ENCODE peak calls at places on chromosome 20, in four cellular contexts. D is adrenal gland; F is transverse colon; G is CD8-positive, alpha-beta T cell. W is an unnamed sample.
A peak's percentile ranks its signal among the peaks of the same experiment; 100 is the strongest.

GRCh38 chr20:20276806-20277530 is 90.9 kb upstream of the INSM1 start:
- DNase-seq in D (no peak), F (no peak), G (no peak), W (no peak)

GRCh38 chr20:39993737-39994136 is 695.3 kb downstream of the MAFB start:
- DNase-seq in D (peak; percentile 38), F (no peak), G (no peak), W (no peak)

GRCh38 chr20:37007898-37008649 is 56.6 kb upstream of the SAMHD1 start:
- DNase-seq in D (no peak), F (no peak), G (peak; percentile 57), W (no peak)

GRCh38 chr20:58854638-58855471 is 2.3 kb downstream of the GNAS start:
- DNase-seq in D (no peak), F (no peak), G (no peak), W (peak; percentile 18)

GRCh38 chr20:63568170-63568981 is 5.7 kb downstream of the HELZ2 start:
- DNase-seq in D (no peak), F (no peak), G (no peak), W (peak; percentile 65)

GRCh38 chr20:61259741-61260140 is 7.7 kb downstream of the CDH4 start:
- DNase-seq in D (no peak), F (no peak), G (no peak), W (no peak)

GRCh38 chr20:47675190-47676142 is 109.8 kb downstream of the SULF2 start:
- DNase-seq in D (no peak), F (no peak), G (no peak), W (no peak)

GRCh38 chr20:60240986-60241385 is 282.8 kb downstream of the CDH26 start:
- DNase-seq in D (no peak), F (no peak), G (no peak), W (no peak)

GRCh38 chr20:61917459-61917858 is 148.2 kb downstream of the TAF4 start:
- DNase-seq in D (no peak), F (no peak), G (no peak), W (no peak)

GRCh38 chr20:6780414-6780813 is 12.9 kb downstream of the BMP2 start:
- DNase-seq in D (no peak), F (no peak), G (no peak), W (peak; percentile 41)

GRCh38 chr20:33790571-33790970 is 20.6 kb upstream of the CHMP4B start:
- DNase-seq in D (no peak), F (peak; percentile 88), G (no peak), W (peak; percentile 86)

GRCh38 chr20:63767886-63768285 is 28.3 kb downstream of the SLC2A4RG start:
- DNase-seq in D (no peak), F (no peak), G (no peak), W (no peak)

GRCh38 chr20:32664352-32665159 is 9.2 kb downstream of the C20orf203 start:
- DNase-seq in D (no peak), F (no peak), G (no peak), W (no peak)

GRCh38 chr20:38671186-38671585 is 53.1 kb upstream of the SLC32A1 start:
- DNase-seq in D (no peak), F (no peak), G (no peak), W (no peak)

GRCh38 chr20:43508106-43508505 is 609 bp downstream of the L3MBTL1 start:
- DNase-seq in D (no peak), F (peak; percentile 16), G (no peak), W (no peak)

GRCh38 chr20:17616480-17617211 is 46.8 kb downstream of the DSTN start:
- DNase-seq in D (peak; percentile 27), F (peak; percentile 5), G (peak; percentile 47), W (no peak)

GRCh38 chr20:44659931-44660330 is 8.4 kb upstream of the ADA start:
- DNase-seq in D (no peak), F (no peak), G (no peak), W (no peak)

GRCh38 chr20:19368351-19368750 is 155.9 kb downstream of the SLC24A3 start:
- DNase-seq in D (no peak), F (no peak), G (no peak), W (no peak)

GRCh38 chr20:56043227-56043626 is 37.9 kb upstream of the CBLN4 start:
- DNase-seq in D (no peak), F (no peak), G (no peak), W (no peak)

GRCh38 chr20:43404880-43405279 is 52.8 kb upstream of the SRSF6 start:
- DNase-seq in D (no peak), F (no peak), G (no peak), W (no peak)

GRCh38 chr20:63029358-63030121 is 22.8 kb upstream of the BHLHE23 start:
- DNase-seq in D (no peak), F (no peak), G (no peak), W (peak; percentile 2)

GRCh38 chr20:61701802-61702201 is 363.9 kb downstream of the TAF4 start:
- DNase-seq in D (no peak), F (no peak), G (no peak), W (no peak)

GRCh38 chr20:58906894-58907293 is 54.4 kb downstream of the GNAS start:
- DNase-seq in D (no peak), F (no peak), G (no peak), W (no peak)

GRCh38 chr20:48536206-48536605 is 291.6 kb downstream of the PREX1 start:
- DNase-seq in D (no peak), F (no peak), G (no peak), W (no peak)

GRCh38 chr20:64025101-64025825 is 10.7 kb upstream of the C20orf204 start:
- DNase-seq in D (no peak), F (no peak), G (no peak), W (no peak)

GRCh38 chr20:36785308-36785707 is 11.7 kb upstream of the DSN1 start:
- DNase-seq in D (no peak), F (no peak), G (no peak), W (no peak)

GRCh38 chr20:17653835-17654648 is 28.0 kb downstream of the RRBP1 start:
- DNase-seq in D (no peak), F (no peak), G (no peak), W (no peak)

DNA sequence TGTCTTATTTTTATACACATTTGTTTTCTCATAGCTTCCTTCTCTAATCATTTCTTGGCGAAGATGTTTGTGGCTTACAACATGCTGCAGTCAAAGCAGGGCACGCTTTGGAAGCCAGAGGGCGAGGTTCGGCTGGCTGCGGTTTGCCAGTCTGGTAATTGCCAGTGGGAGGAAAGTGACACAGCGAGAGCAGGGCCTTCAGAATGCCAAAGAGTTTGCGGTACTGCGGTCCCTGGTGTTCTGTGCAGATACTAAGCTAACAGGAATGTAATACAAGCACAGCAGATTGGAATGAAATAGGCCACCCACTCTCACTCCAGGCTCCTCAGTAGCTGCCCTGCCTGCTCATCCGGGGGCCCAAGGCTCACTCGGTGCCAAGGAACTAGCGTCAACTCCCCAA is 58.7 kb upstream of the TGM3 start:
- DNase-seq in D (no peak), F (peak; percentile 34), G (no peak), W (peak; percentile 64)
- TF ChIP-seq CTCF in D (peak; percentile 25), F (no peak), G (no peak), W (no peak)

GRCh38 chr20:53003420-53003819 is 31.3 kb downstream of the TSHZ2 start:
- DNase-seq in D (no peak), F (no peak), G (no peak), W (no peak)
- H3K4me1 ChIP-seq in D (peaks cover 51% of the 10 kb centered on the region), F (no peaks in the 10 kb centered on the region), G (peaks cover 36% of the 10 kb centered on the region), W (no peaks in the 10 kb centered on the region)

DNA sequence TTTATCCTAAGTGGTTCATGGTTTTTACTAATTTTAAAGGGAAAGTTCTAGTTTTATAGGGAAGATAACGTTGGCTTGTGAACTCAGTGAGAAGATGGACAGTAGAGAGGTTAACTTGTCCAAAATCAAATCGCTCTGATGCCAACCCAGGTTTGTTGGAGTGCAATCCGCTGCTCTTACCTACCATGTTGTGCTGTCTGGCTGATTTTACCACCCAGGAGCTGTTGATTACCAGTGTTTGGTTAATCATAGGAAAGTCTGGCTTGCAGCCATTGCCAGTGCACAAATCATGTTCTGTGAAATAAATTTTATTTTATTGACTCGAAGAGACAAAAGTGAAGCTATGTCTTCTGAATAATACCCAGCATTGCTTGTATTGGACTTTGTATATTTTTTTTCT is 92.4 kb downstream of the PLCB4 start:
- DNase-seq in D (no peak), F (no peak), G (no peak), W (no peak)
- H3K4me3 ChIP-seq in D (no peak overlapping the region), F (no peak overlapping the region), G (no peak overlapping the region), W (no peak overlapping the region)

DNA sequence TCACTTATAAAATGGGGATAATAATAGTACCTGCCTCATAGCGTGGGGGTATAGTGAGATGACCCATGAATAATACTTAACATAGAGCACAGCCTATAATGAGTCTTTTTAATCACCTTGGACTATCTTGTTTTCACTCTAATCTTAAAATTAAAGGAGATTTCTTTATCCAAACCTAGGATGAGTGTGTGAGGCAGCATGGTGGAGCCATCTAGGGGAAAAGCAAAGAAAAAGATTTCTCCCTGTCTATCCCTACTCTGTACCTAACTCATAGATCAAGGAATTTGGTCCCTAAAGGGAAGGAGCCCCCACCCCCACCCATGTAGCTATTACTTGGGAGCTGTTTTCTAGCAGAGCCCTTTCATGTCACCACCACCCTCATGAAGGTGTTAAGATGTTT is 45.2 kb upstream of the PAK5 start:
- DNase-seq in D (no peak), F (no peak), G (no peak), W (no peak)
- TF ChIP-seq CTCF in D (peak; percentile 20), F (no peak), G (no peak), W (no peak)

DNA sequence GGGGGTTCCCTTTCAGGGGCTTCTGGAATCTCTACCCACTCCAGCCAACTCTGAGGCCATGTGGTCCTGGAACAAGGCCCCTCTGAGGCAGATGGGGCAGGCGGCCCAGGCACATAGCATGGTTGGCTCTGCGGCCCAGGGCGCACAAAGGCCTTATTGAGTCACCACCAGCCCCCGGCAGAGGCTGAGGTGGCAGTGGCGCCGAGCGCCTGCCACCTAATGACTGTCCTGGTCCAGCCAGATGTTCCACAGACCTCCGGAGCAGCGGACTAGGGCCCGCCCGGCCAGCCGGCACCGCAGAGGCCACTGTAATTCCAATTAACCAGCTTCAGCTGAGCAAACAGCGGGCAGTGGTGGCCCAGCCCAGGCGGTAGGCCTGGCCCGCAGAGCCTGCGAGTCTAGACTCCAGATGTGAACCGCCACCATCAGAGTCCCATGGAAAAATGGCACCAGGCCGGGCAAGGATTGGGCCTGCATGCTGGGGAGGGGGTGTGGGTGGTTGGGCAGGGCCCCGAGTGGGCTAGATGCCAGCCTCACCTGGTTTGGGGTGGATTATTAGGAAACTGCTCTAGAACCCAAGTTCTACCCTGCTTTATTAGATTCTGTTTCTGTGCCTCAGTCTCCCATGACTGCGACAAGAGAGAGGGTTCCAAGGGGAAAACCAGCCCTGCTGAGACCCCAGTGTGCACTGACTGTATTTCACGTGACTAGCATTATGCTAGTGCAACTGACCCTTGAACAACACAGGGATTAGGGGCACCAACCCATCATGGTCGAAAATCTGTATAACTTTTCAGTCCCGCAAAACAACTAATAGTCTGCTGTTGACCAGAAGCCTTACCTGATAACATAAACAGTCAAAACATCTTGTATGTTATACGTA is 34.1 kb upstream of the ID1 start:
- DNase-seq in D (no peak), F (peak; percentile 25), G (no peak), W (no peak)
- H3K4me1 ChIP-seq in D (peaks cover 24% of the 10 kb centered on the region), F (peaks cover 40% of the 10 kb centered on the region), G (peaks cover 12% of the 10 kb centered on the region), W (peaks cover 18% of the 10 kb centered on the region)

DNA sequence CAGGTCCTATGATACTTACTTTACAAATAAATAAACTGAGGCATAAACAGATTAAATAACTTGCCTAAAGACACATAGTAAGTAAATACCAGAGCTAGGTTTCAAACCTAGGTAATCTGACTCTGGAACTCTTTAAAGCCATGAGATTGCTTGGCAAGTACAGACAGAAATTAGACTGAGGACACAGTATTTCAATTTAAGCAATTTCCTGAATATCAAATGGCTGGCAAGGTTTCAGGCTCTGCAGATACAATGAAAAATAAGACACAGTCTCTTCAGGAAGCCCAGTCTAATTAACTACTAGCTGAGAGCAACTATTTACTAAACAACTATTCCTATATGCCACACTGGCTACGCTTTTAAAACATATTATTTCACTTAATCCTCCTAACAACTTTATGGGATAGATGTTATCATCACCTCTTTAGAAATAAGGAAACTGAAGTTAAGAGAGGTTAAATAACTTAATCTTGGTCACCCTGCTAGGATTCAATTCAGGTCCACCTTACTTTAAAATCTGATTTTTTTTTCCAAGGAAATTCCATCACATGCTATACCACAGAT is 4.3 kb downstream of the TRPC4AP start:
- DNase-seq in D (no peak), F (no peak), G (no peak), W (no peak)
- H3K4me3 ChIP-seq in D (no peak overlapping the region), F (no peak overlapping the region), G (no peak overlapping the region), W (no peak overlapping the region)

W was measured in mucosa of descending colon.